ENCODE peak calls at places on chromosomes 13 and 19, in four cellular contexts. W is hepatocyte, Q is tibial nerve, N is PC-3. S is an unnamed sample.

GRCh38 chr13:31797154-31797775 is 57.9 kb downstream of the RXFP2 start:
- DNase-seq in W (peak; percentile 57), Q (no peak), N (peak; percentile 52), S (no peak)

GRCh38 chr13:20106751-20107150 is 54.1 kb downstream of the GJA3 start:
- DNase-seq in W (no peak), Q (no peak), N (no peak), S (no peak)

GRCh38 chr13:46317120-46317519 is 69.9 kb downstream of the RUBCNL start:
- DNase-seq in W (no peak), Q (no peak), N (no peak), S (no peak)

GRCh38 chr19:30546332-30546731 is 174.1 kb downstream of the ZNF536 start:
- DNase-seq in W (no peak), Q (no peak), N (no peak), S (no peak)

GRCh38 chr19:40398417-40399056 is 8.6 kb upstream of the HIPK4 start:
- DNase-seq in W (peak; percentile 50), Q (no peak), N (no peak), S (peak; percentile 78)

GRCh38 chr19:45179063-45179847 is 671 bp downstream of the BLOC1S3 start:
- DNase-seq in W (peak; percentile 81), Q (no peak), N (peak; percentile 30), S (no peak)

GRCh38 chr19:7373862-7374261 is 25.1 kb downstream of the ARHGEF18 start:
- DNase-seq in W (no peak), Q (no peak), N (peak; percentile 56), S (no peak)

GRCh38 chr19:13839193-13839937 is 37.6 kb upstream of the NANOS3 start:
- DNase-seq in W (peak; percentile 78), Q (peak; percentile 84), N (peak; percentile 94), S (peak; percentile 87)

GRCh38 chr19:14544977-14545715 is 15.8 kb downstream of the TECR start:
- DNase-seq in W (peak; percentile 5), Q (no peak), N (no peak), S (no peak)

GRCh38 chr19:40284501-40285352 is at the start of gene AKT2:
- DNase-seq in W (peak; percentile 89), Q (no peak), N (no peak), S (no peak)

GRCh38 chr19:18541992-18542935 is 1.1 kb downstream of the FKBP8 start:
- DNase-seq in W (no peak), Q (no peak), N (no peak), S (no peak)

GRCh38 chr13:83780201-83780600 is 102.1 kb downstream of the SLITRK1 start:
- DNase-seq in W (peak; percentile 43), Q (no peak), N (peak; percentile 59), S (no peak)

GRCh38 chr19:8615813-8616596 is 5.5 kb upstream of the ADAMTS10 start:
- DNase-seq in W (peak; percentile 64), Q (peak; percentile 36), N (peak; percentile 84), S (peak; percentile 46)

GRCh38 chr13:46296920-46297319 is 85.2 kb downstream of the LRRC63 start:
- DNase-seq in W (peak; percentile 38), Q (no peak), N (peak; percentile 18), S (no peak)

GRCh38 chr13:113051641-113052040 is 54.0 kb upstream of the F7 start:
- DNase-seq in W (no peak), Q (no peak), N (no peak), S (no peak)

GRCh38 chr13:59782696-59783095 is 381.0 kb downstream of the DIAPH3 start:
- DNase-seq in W (no peak), Q (no peak), N (no peak), S (no peak)

GRCh38 chr19:57682226-57682766 is 519 bp downstream of the ZNF551 start:
- DNase-seq in W (no peak), Q (no peak), N (no peak), S (no peak)

GRCh38 chr13:52319876-52320275 is 86.1 kb downstream of the THSD1 start:
- DNase-seq in W (no peak), Q (no peak), N (peak; percentile 15), S (no peak)

GRCh38 chr19:17091758-17092333 is 16.3 kb downstream of the MYO9B start:
- DNase-seq in W (no peak), Q (no peak), N (no peak), S (peak; percentile 44)

GRCh38 chr19:52007805-52008557 is at the start of gene ZNF615:
- DNase-seq in W (peak; percentile 93), Q (peak; percentile 75), N (peak; percentile 85), S (peak; percentile 94)

GRCh38 chr13:21395953-21396352 is 63.1 kb downstream of the ZDHHC20 start:
- DNase-seq in W (no peak), Q (no peak), N (no peak), S (no peak)

GRCh38 chr13:70995338-70995737 is 871.7 kb downstream of the DACH1 start:
- DNase-seq in W (no peak), Q (no peak), N (no peak), S (no peak)

GRCh38 chr19:31890230-31890629 is 455.2 kb upstream of the ZNF507 start:
- DNase-seq in W (no peak), Q (no peak), N (no peak), S (no peak)

GRCh38 chr19:41882568-41883462 is at the start of gene ARHGEF1:
- DNase-seq in W (peak; percentile 60), Q (no peak), N (peak; percentile 35), S (peak; percentile 63)

GRCh38 chr13:58080806-58081205 is 449.3 kb downstream of the PCDH17 start:
- DNase-seq in W (no peak), Q (no peak), N (no peak), S (no peak)

GRCh38 chr13:113759525-113760137 is 605 bp downstream of the TMEM255B start:
- DNase-seq in W (no peak), Q (no peak), N (peak; percentile 25), S (no peak)

GRCh38 chr13:33931397-33931987 is 113.5 kb downstream of the RFC3 start:
- DNase-seq in W (peak; percentile 79), Q (no peak), N (peak; percentile 75), S (no peak)

GRCh38 chr19:35043906-35044305 is 2.4 kb downstream of the HPN start:
- DNase-seq in W (peak; percentile 10), Q (no peak), N (no peak), S (no peak)

GRCh38 chr19:41886761-41887710 is 4.1 kb downstream of the ARHGEF1 start:
- DNase-seq in W (no peak), Q (no peak), N (no peak), S (no peak)

GRCh38 chr13:98839826-98840769 is 87.6 kb upstream of the SLC15A1 start:
- DNase-seq in W (peak; percentile 85), Q (peak; percentile 33), N (peak; percentile 68), S (peak; percentile 49)

GRCh38 chr19:4327252-4327876 is 11.3 kb downstream of the STAP2 start:
- DNase-seq in W (peak; percentile 81), Q (peak; percentile 56), N (no peak), S (peak; percentile 78)

GRCh38 chr13:28671393-28671792 is 12.5 kb downstream of the POMP start:
- DNase-seq in W (no peak), Q (no peak), N (no peak), S (no peak)

GRCh38 chr19:19451429-19452240 is 46.2 kb downstream of the GATAD2A start:
- DNase-seq in W (no peak), Q (no peak), N (no peak), S (no peak)

GRCh38 chr19:27822336-27822735 is 1390.6 kb downstream of the UQCRFS1 start:
- DNase-seq in W (no peak), Q (no peak), N (no peak), S (no peak)

GRCh38 chr19:33997690-33998089 is 174.6 kb upstream of the LSM14A start:
- DNase-seq in W (no peak), Q (no peak), N (peak; percentile 15), S (no peak)

GRCh38 chr13:49585220-49586157 is at the start of gene RCBTB1:
- DNase-seq in W (peak; percentile 89), Q (peak; percentile 18), N (peak; percentile 53), S (peak; percentile 83)

GRCh38 chr19:57606931-57607330 is 7.1 kb upstream of the ZNF134 start:
- DNase-seq in W (no peak), Q (no peak), N (no peak), S (no peak)

GRCh38 chr19:21396121-21396520 is 812 bp upstream of the ZNF493 start:
- DNase-seq in W (no peak), Q (no peak), N (no peak), S (no peak)
- H3K4me3 ChIP-seq in W (no peak overlapping the region), Q (no peak overlapping the region), N (no peak overlapping the region), S (no peak overlapping the region)

DNA sequence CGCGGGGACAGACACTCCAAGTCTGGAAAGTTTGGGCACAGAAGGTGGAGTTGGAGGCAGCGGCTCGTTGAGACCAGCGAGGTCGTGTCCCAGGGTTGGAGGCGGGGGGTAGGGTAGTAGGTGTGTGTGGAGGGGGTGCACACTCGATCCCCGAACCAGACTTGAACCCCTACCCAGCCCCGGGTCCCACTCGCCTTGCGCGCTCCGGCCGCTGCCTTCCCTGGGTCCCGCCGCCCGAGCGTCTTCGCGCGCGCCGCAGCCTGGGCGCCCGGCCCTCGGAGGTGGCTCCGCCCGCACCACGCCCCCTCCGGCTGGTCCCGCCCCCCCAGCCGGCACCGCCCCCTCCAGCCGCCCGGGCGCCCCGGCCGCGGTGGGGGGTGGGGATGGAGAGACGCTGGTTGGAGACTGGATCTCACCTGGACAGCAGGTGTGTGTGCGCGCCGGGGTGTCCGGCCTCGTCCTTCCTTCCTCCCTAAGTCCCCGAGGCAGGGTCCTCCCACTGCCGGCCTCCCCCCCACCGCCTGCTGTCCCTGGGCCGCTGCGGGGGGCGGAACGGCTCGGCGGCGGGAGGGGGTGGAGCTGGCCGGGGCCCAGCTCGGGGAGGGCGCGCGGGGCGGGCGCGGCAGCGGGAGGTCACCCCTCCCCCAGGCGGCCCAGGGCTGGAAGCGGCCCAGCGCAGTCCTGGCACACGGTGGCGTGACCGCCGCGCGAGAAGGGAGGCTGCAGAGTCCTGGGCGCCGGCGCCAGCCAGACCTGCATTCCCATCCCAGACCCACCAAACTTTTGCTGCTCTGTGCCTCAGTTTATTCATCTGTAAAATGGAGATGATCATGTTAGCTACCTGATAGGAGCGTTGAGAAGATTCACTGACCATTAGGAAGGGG is at the start of gene KANK2:
- DNase-seq in W (peak; percentile 94), Q (peak; percentile 76), N (peak; percentile 91), S (peak; percentile 89)
- H3K27ac ChIP-seq in W (peak within 1 kb of the TSS; percentile 93), Q (peak within 1 kb of the TSS; percentile 91), N (peak within 1 kb of the TSS; percentile 12), S (peak within 1 kb of the TSS; percentile 81)

GRCh38 chr13:62781866-62782265 is 1366.2 kb upstream of the PCDH20 start:
- DNase-seq in W (no peak), Q (no peak), N (peak; percentile 17), S (no peak)
- H3K36me3 ChIP-seq in W (no peaks in the 10 kb centered on the region), Q (no peaks in the 10 kb centered on the region), N (no peaks in the 10 kb centered on the region), S (no peaks in the 10 kb centered on the region)

GRCh38 chr13:100130930-100131511 is 42.1 kb downstream of the PCCA start:
- DNase-seq in W (no peak), Q (no peak), N (no peak), S (no peak)
- H3K4me3 ChIP-seq in W (no peak overlapping the region), Q (no peak overlapping the region), N (no peak overlapping the region), S (no peak overlapping the region)

GRCh38 chr13:53885997-53886396 is 857.4 kb downstream of the OLFM4 start:
- DNase-seq in W (no peak), Q (no peak), N (no peak), S (no peak)
- H3K27ac ChIP-seq in W (no peak overlapping the region), Q (no peak overlapping the region), N (no peak overlapping the region), S (no peak overlapping the region)

DNA sequence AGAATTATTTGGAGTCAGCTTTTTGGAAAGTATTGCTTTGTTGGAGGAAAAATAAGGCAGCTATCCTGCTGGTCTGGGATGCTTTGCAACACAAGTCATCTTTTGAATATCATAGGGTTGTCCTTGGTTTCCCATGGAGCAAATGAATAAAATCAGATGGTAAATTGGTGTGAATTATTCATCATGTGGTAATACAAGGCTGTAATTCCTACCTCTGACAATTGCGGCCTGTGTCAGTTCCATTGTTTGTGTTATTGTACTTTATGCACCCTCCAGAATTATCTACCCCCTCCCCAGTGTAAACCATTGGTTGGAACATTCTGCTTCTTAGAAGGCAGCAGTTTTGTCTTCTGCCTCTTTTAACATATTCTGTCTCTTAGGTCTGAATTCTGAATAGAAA is 46.2 kb downstream of the RNASEH2B start:
- DNase-seq in W (no peak), Q (no peak), N (no peak), S (no peak)
- H3K36me3 ChIP-seq in W (no peaks in the 10 kb centered on the region), Q (no peaks in the 10 kb centered on the region), N (no peaks in the 10 kb centered on the region), S (no peaks in the 10 kb centered on the region)

S was measured in colonic mucosa.